ENCODE peak calls at places on chromosomes 13 and 19, in four cellular contexts. E is GM12878, U is K562, F is H1. Q is an unnamed sample.

GRCh38 chr13:82681535-82681934 is 1200.7 kb downstream of the SLITRK1 start:
- DNase-seq in E (no peak), U (no peak), F (no peak), Q (no peak)

GRCh38 chr19:3527250-3527910 is 11.6 kb upstream of the TEKTIP1 start:
- DNase-seq in E (no peak), U (no peak), F (no peak), Q (no peak)

GRCh38 chr13:101272886-101273285 is 143.4 kb downstream of the NALCN start:
- DNase-seq in E (no peak), U (no peak), F (no peak), Q (no peak)

GRCh38 chr19:29404951-29405727 is 120.7 kb upstream of the VSTM2B start:
- DNase-seq in E (no peak), U (no peak), F (peak), Q (no peak)

GRCh38 chr13:67063036-67063435 is 167.1 kb downstream of the PCDH9 start:
- DNase-seq in E (no peak), U (no peak), F (no peak), Q (no peak)

GRCh38 chr13:59345316-59345715 is 818.4 kb downstream of the DIAPH3 start:
- DNase-seq in E (no peak), U (no peak), F (no peak), Q (no peak)

GRCh38 chr19:9857920-9858746 is 23.0 kb downstream of the PIN1 start:
- DNase-seq in E (no peak), U (peak), F (no peak), Q (no peak)

GRCh38 chr19:41702208-41702651 is 6.2 kb upstream of the CEACAM5 start:
- DNase-seq in E (no peak), U (no peak), F (no peak), Q (no peak)

GRCh38 chr13:77928909-77929308 is 10.3 kb upstream of the EDNRB start:
- DNase-seq in E (peak), U (no peak), F (no peak), Q (no peak)

GRCh38 chr13:98890186-98890585 is 87.7 kb downstream of the DOCK9 start:
- DNase-seq in E (no peak), U (no peak), F (no peak), Q (no peak)

GRCh38 chr19:3785938-3786824 is at the start of gene MATK:
- DNase-seq in E (no peak), U (peak), F (no peak), Q (no peak)

GRCh38 chr19:32337176-32337808 is 8.1 kb upstream of the ZNF507 start:
- DNase-seq in E (no peak), U (no peak), F (no peak), Q (no peak)

GRCh38 chr13:60398949-60399589 is 2.0 kb downstream of the TDRD3 start:
- DNase-seq in E (no peak), U (peak), F (no peak), Q (no peak)

GRCh38 chr13:27161423-27161822 is 10.2 kb downstream of the USP12 start:
- DNase-seq in E (no peak), U (no peak), F (no peak), Q (no peak)
- TF ChIP-seq EGR1 in E (no peak), U (no peak), F (no peak), Q (no peak)

DNA sequence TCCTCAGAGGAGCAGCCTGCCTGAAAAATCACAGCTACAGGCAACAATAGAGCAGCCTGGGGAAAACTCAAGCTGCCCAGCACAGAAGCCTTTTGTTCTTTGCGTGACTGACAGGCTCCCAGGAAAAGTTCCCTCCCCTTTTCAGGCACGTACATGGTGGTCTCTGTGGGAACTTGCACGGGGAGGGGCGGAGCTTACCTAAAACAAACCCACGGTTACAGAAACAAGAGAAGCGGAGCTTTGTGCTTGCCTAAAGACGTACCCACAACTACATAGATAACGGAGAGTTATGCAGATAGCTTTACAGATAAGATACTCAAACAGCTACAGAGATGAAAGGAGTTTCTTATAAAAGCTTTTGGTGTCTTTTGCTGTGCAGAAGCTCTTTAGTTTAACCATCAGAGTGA is 11.4 kb downstream of the ETFB start:
- DNase-seq in E (no peak), U (no peak), F (no peak), Q (no peak)
- TF ChIP-seq JUND in E (no peak), U (no peak), F (no peak), Q (no peak)

GRCh38 chr13:99974939-99975561 is 3.5 kb upstream of the ZIC5 start:
- DNase-seq in E (no peak), U (no peak), F (no peak), Q (no peak)
- TF ChIP-seq SRF in E (no peak), U (no peak), F (no peak), Q (no peak)

DNA sequence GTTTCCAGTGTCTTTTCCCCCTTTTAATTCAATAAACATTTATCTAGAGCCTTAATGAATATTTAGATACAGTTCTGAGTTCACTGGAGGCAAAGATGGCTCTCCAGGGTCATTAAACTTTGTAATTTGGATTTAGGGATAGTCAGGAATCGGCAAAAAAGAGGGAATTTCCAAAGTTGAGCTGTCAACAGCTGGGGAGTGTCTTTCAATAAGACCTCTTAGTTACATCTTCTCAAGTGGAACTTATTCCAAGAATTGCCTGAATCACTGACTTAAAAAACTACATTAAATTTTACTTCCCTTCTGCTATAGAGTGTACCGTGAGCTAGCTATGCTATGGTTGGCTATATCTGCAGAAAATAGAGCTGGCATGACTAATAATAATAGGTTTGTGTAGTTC is 2.0 kb downstream of the LRCH1 start:
- DNase-seq in E (no peak), U (no peak), F (no peak), Q (no peak)
- TF ChIP-seq EGR1 in E (no peak), U (no peak), F (no peak), Q (no peak)

GRCh38 chr13:95206116-95206515 is 95.1 kb downstream of the ABCC4 start:
- DNase-seq in E (no peak), U (no peak), F (no peak), Q (no peak)
- TF ChIP-seq JUND in E (no peak), U (no peak), F (no peak), Q (no peak)

GRCh38 chr19:19490247-19490968 is 24.9 kb downstream of the TSSK6 start:
- DNase-seq in E (peak), U (peak), F (peak), Q (peak)
- TF ChIP-seq SRF in E (no peak), U (no peak), F (no peak), Q (no peak)

Q was measured in HCT116.